ENCODE peak calls at places on chromosome 12, in nine cellular contexts. O, H, J, E, C, B, V, N and L are unnamed samples.

GRCh38 chr12:50894216-50894615 is 51.5 kb downstream of the TMPRSS12 start:
- DNase-seq in C (no peak), J (no peak), N (no peak), E (no peak), B (no peak), H (no peak), V (no peak), O (no peak), L (no peak)

GRCh38 chr12:79782197-79782890 is 91.6 kb upstream of the PAWR start:
- DNase-seq in J (no peak), E (no peak), N (peak; percentile 27), C (no peak), O (no peak), B (no peak), V (no peak), H (no peak), L (no peak)

GRCh38 chr12:113244015-113244983 is 23.0 kb downstream of the TPCN1 start:
- DNase-seq in B (peak; percentile 74), V (no peak), N (peak; percentile 76), O (peak; percentile 61), C (no peak), J (no peak), H (peak; percentile 88), E (peak; percentile 63), L (no peak)

GRCh38 chr12:28568709-28569108 is 378.5 kb downstream of the CCDC91 start:
- DNase-seq in E (no peak), H (no peak), N (no peak), J (no peak), B (no peak), O (no peak), C (no peak), V (peak; percentile 73), L (no peak)

GRCh38 chr12:121805171-121805687 is 1.4 kb downstream of the SETD1B start:
- DNase-seq in V (no peak), E (peak; percentile 34), B (no peak), H (no peak), O (no peak), J (no peak), N (peak; percentile 79), C (no peak), L (peak; percentile 38)

GRCh38 chr12:95054206-95054605 is 19.2 kb downstream of the NR2C1 start:
- DNase-seq in N (no peak), B (no peak), C (no peak), J (no peak), H (no peak), V (no peak), O (no peak), E (no peak), L (no peak)

GRCh38 chr12:94145231-94145979 is 3.0 kb upstream of the PLXNC1 start:
- DNase-seq in N (peak; percentile 49), V (peak; percentile 30), C (no peak), B (peak; percentile 8), E (peak; percentile 29), J (no peak), O (peak; percentile 6), H (peak; percentile 32), L (peak; percentile 31)

GRCh38 chr12:81395431-81395830 is 317.6 kb downstream of the ACSS3 start:
- DNase-seq in V (no peak), B (no peak), J (no peak), E (no peak), C (no peak), H (no peak), N (no peak), O (no peak), L (no peak)

GRCh38 chr12:32369202-32369601 is 30.2 kb upstream of the FGD4 start:
- DNase-seq in B (no peak), C (no peak), J (no peak), O (no peak), N (no peak), H (no peak), E (no peak), V (no peak), L (no peak)

GRCh38 chr12:5083955-5084849 is 40.5 kb downstream of the KCNA5 start:
- DNase-seq in O (peak; percentile 31), B (peak; percentile 34), H (peak; percentile 69), C (peak; percentile 73), N (peak; percentile 59), E (no peak), J (peak; percentile 61), V (peak; percentile 33), L (peak; percentile 88)

GRCh38 chr12:71746983-71747611 is 7.6 kb upstream of the RAB21 start:
- DNase-seq in C (peak; percentile 49), H (peak; percentile 65), N (peak; percentile 61), V (peak; percentile 42), J (peak; percentile 83), O (peak; percentile 7), B (peak; percentile 26), E (peak; percentile 21), L (peak; percentile 46)

GRCh38 chr12:39587247-39587646 is 32.4 kb downstream of the ABCD2 start:
- DNase-seq in J (no peak), B (no peak), O (no peak), N (peak; percentile 3), V (no peak), H (peak; percentile 5), E (no peak), C (no peak), L (no peak)

GRCh38 chr12:68613209-68613904 is 2.7 kb downstream of the RAP1B start:
- DNase-seq in V (no peak), O (no peak), J (no peak), C (no peak), H (no peak), B (no peak), E (no peak), N (no peak), L (no peak)

GRCh38 chr12:116673713-116674112 is 64.2 kb downstream of the SPRING1 start:
- DNase-seq in J (peak; percentile 16), V (no peak), O (no peak), C (no peak), E (no peak), H (no peak), B (no peak), N (peak; percentile 66), L (peak; percentile 19)

GRCh38 chr12:23906329-23906728 is 43.1 kb downstream of the SOX5 start:
- DNase-seq in O (no peak), J (no peak), N (peak; percentile 69), C (no peak), B (no peak), V (no peak), E (no peak), H (peak; percentile 15), L (no peak)

GRCh38 chr12:14238224-14238792 is 127.2 kb upstream of the ATF7IP start:
- DNase-seq in E (no peak), C (no peak), V (peak; percentile 11), B (no peak), H (no peak), J (peak; percentile 54), O (no peak), N (peak; percentile 17), L (peak; percentile 57)

GRCh38 chr12:34341362-34341733 is 319.1 kb downstream of the ALG10 start:
- DNase-seq in N (no peak), B (no peak), H (no peak), V (no peak), O (no peak), E (no peak), J (no peak), C (no peak), L (no peak)

GRCh38 chr12:54364413-54364812 is at the start of gene GPR84:
- DNase-seq in O (no peak), B (no peak), C (no peak), E (no peak), V (no peak), J (no peak), N (no peak), H (no peak), L (no peak)

GRCh38 chr12:130804216-130804615 is 34.8 kb downstream of the STX2 start:
- DNase-seq in E (no peak), O (no peak), H (no peak), V (no peak), B (no peak), C (no peak), N (no peak), J (no peak), L (no peak)

GRCh38 chr12:65387396-65387795 is 108.9 kb downstream of the MSRB3 start:
- DNase-seq in C (no peak), E (no peak), H (no peak), V (no peak), J (no peak), B (no peak), O (no peak), N (no peak), L (no peak)

GRCh38 chr12:101782544-101782855 is 43.2 kb upstream of the SYCP3 start:
- DNase-seq in H (no peak), N (no peak), J (no peak), V (peak; percentile 29), E (no peak), O (no peak), B (no peak), C (no peak), L (no peak)

GRCh38 chr12:51825216-51825615 is 23.3 kb downstream of the FIGNL2 start:
- DNase-seq in E (no peak), C (no peak), H (no peak), J (no peak), V (no peak), O (no peak), N (no peak), B (no peak), L (no peak)

GRCh38 chr12:79444089-79444488 is 246.7 kb downstream of the PAWR start:
- DNase-seq in H (no peak), E (no peak), B (no peak), O (no peak), V (peak; percentile 56), C (no peak), J (no peak), N (peak; percentile 1), L (no peak)

GRCh38 chr12:13941258-13942249 is 39.8 kb downstream of the GRIN2B start:
- DNase-seq in O (no peak), H (peak; percentile 43), N (peak; percentile 76), V (peak; percentile 2), B (no peak), J (peak; percentile 93), E (no peak), C (peak; percentile 39), L (peak; percentile 93)